ENCODE peak calls at places on chromosomes 7 and 10, in eight cellular contexts. One of them, this sample, is unnamed.

GRCh38 chr10:22997102-22997501 is 69.2 kb downstream of the ARMC3 start:
- DNase-seq in cardiac muscle cell: peak
- DNase-seq in WERI-Rb-1: peak
- DNase-seq in hepatocyte: no peak
- DNase-seq in effector memory CD4-positive, alpha-beta T cell: no peak
- DNase-seq in brain microvascular endothelial cell: peak
- DNase-seq in PC-3: no peak
- DNase-seq in colonic mucosa: no peak
- DNase-seq in this sample: no peak

GRCh38 chr10:26810435-26811026 is 50.2 kb downstream of the ABI1 start:
- DNase-seq in effector memory CD4-positive, alpha-beta T cell: no peak
- DNase-seq in hepatocyte: no peak
- DNase-seq in brain microvascular endothelial cell: no peak
- DNase-seq in colonic mucosa: no peak
- DNase-seq in cardiac muscle cell: no peak
- DNase-seq in PC-3: peak
- DNase-seq in WERI-Rb-1: no peak
- DNase-seq in this sample: no peak

GRCh38 chr7:138167222-138167621 is 91.0 kb downstream of the AKR1D1 start:
- DNase-seq in effector memory CD4-positive, alpha-beta T cell: no peak
- DNase-seq in PC-3: no peak
- DNase-seq in brain microvascular endothelial cell: no peak
- DNase-seq in hepatocyte: no peak
- DNase-seq in cardiac muscle cell: peak
- DNase-seq in WERI-Rb-1: no peak
- DNase-seq in colonic mucosa: no peak
- DNase-seq in this sample: no peak

GRCh38 chr7:117364204-117364755 is 41.4 kb upstream of the WNT2 start:
- DNase-seq in colonic mucosa: no peak
- DNase-seq in PC-3: no peak
- DNase-seq in effector memory CD4-positive, alpha-beta T cell: no peak
- DNase-seq in brain microvascular endothelial cell: no peak
- DNase-seq in cardiac muscle cell: no peak
- DNase-seq in hepatocyte: no peak
- DNase-seq in WERI-Rb-1: no peak
- DNase-seq in this sample: no peak

GRCh38 chr7:518630-519428 is 817 bp downstream of the PDGFA start:
- DNase-seq in colonic mucosa: peak
- DNase-seq in WERI-Rb-1: peak
- DNase-seq in cardiac muscle cell: peak
- DNase-seq in hepatocyte: peak
- DNase-seq in PC-3: peak
- DNase-seq in brain microvascular endothelial cell: peak
- DNase-seq in effector memory CD4-positive, alpha-beta T cell: no peak
- DNase-seq in this sample: no peak

GRCh38 chr7:81079736-81080135 is 160.9 kb upstream of the SEMA3C start:
- DNase-seq in brain microvascular endothelial cell: no peak
- DNase-seq in WERI-Rb-1: no peak
- DNase-seq in PC-3: no peak
- DNase-seq in colonic mucosa: no peak
- DNase-seq in cardiac muscle cell: no peak
- DNase-seq in effector memory CD4-positive, alpha-beta T cell: no peak
- DNase-seq in hepatocyte: no peak
- DNase-seq in this sample: no peak

GRCh38 chr7:16967174-16967868 is 85.5 kb upstream of the AGR3 start:
- DNase-seq in brain microvascular endothelial cell: no peak
- DNase-seq in hepatocyte: no peak
- DNase-seq in cardiac muscle cell: peak
- DNase-seq in effector memory CD4-positive, alpha-beta T cell: no peak
- DNase-seq in colonic mucosa: no peak
- DNase-seq in PC-3: no peak
- DNase-seq in WERI-Rb-1: no peak
- DNase-seq in this sample: no peak

GRCh38 chr10:114648368-114648767 is 9.7 kb downstream of the ABLIM1 start:
- DNase-seq in PC-3: peak
- DNase-seq in brain microvascular endothelial cell: peak
- DNase-seq in colonic mucosa: peak
- DNase-seq in WERI-Rb-1: no peak
- DNase-seq in cardiac muscle cell: peak
- DNase-seq in hepatocyte: peak
- DNase-seq in effector memory CD4-positive, alpha-beta T cell: no peak
- DNase-seq in this sample: no peak

GRCh38 chr7:151978616-151979015 is 22.4 kb downstream of the GALNTL5 start:
- DNase-seq in effector memory CD4-positive, alpha-beta T cell: no peak
- DNase-seq in PC-3: no peak
- DNase-seq in brain microvascular endothelial cell: no peak
- DNase-seq in WERI-Rb-1: no peak
- DNase-seq in colonic mucosa: no peak
- DNase-seq in hepatocyte: no peak
- DNase-seq in cardiac muscle cell: no peak
- DNase-seq in this sample: no peak

GRCh38 chr7:84297606-84298005 is 103.0 kb upstream of the SEMA3A start:
- DNase-seq in brain microvascular endothelial cell: no peak
- DNase-seq in effector memory CD4-positive, alpha-beta T cell: no peak
- DNase-seq in PC-3: no peak
- DNase-seq in WERI-Rb-1: no peak
- DNase-seq in cardiac muscle cell: no peak
- DNase-seq in hepatocyte: no peak
- DNase-seq in colonic mucosa: no peak
- DNase-seq in this sample: no peak

GRCh38 chr7:70764701-70765208 is 367.2 kb upstream of the GALNT17 start:
- DNase-seq in PC-3: no peak
- DNase-seq in WERI-Rb-1: no peak
- DNase-seq in brain microvascular endothelial cell: no peak
- DNase-seq in cardiac muscle cell: no peak
- DNase-seq in hepatocyte: no peak
- DNase-seq in effector memory CD4-positive, alpha-beta T cell: no peak
- DNase-seq in colonic mucosa: no peak
- DNase-seq in this sample: peak

GRCh38 chr7:111756687-111757178 is 194.4 kb upstream of the IMMP2L start:
- DNase-seq in brain microvascular endothelial cell: no peak
- DNase-seq in colonic mucosa: peak
- DNase-seq in effector memory CD4-positive, alpha-beta T cell: no peak
- DNase-seq in cardiac muscle cell: peak
- DNase-seq in PC-3: no peak
- DNase-seq in WERI-Rb-1: no peak
- DNase-seq in hepatocyte: peak
- DNase-seq in this sample: no peak

GRCh38 chr7:33873981-33874750 is 31.2 kb upstream of the BMPER start:
- DNase-seq in PC-3: peak
- DNase-seq in cardiac muscle cell: peak
- DNase-seq in colonic mucosa: no peak
- DNase-seq in hepatocyte: no peak
- DNase-seq in brain microvascular endothelial cell: peak
- DNase-seq in WERI-Rb-1: no peak
- DNase-seq in effector memory CD4-positive, alpha-beta T cell: no peak
- DNase-seq in this sample: no peak

GRCh38 chr10:56466005-56466404 is 104.9 kb upstream of the ZWINT start:
- DNase-seq in effector memory CD4-positive, alpha-beta T cell: no peak
- DNase-seq in hepatocyte: no peak
- DNase-seq in colonic mucosa: no peak
- DNase-seq in WERI-Rb-1: no peak
- DNase-seq in brain microvascular endothelial cell: no peak
- DNase-seq in cardiac muscle cell: no peak
- DNase-seq in PC-3: no peak
- DNase-seq in this sample: no peak

GRCh38 chr10:121405096-121405495 is 193.1 kb downstream of the FGFR2 start:
- DNase-seq in brain microvascular endothelial cell: no peak
- DNase-seq in PC-3: no peak
- DNase-seq in hepatocyte: no peak
- DNase-seq in effector memory CD4-positive, alpha-beta T cell: no peak
- DNase-seq in cardiac muscle cell: peak
- DNase-seq in WERI-Rb-1: no peak
- DNase-seq in colonic mucosa: no peak
- DNase-seq in this sample: no peak

GRCh38 chr10:71753960-71754505 is 19.3 kb downstream of the VSIR start:
- DNase-seq in WERI-Rb-1: no peak
- DNase-seq in brain microvascular endothelial cell: no peak
- DNase-seq in cardiac muscle cell: no peak
- DNase-seq in PC-3: no peak
- DNase-seq in effector memory CD4-positive, alpha-beta T cell: no peak
- DNase-seq in colonic mucosa: no peak
- DNase-seq in hepatocyte: no peak
- DNase-seq in this sample: no peak

GRCh38 chr10:115129752-115130151 is 36.6 kb downstream of the ATRNL1 start:
- DNase-seq in brain microvascular endothelial cell: no peak
- DNase-seq in WERI-Rb-1: no peak
- DNase-seq in PC-3: peak
- DNase-seq in effector memory CD4-positive, alpha-beta T cell: no peak
- DNase-seq in cardiac muscle cell: peak
- DNase-seq in hepatocyte: peak
- DNase-seq in colonic mucosa: no peak
- DNase-seq in this sample: peak

GRCh38 chr7:138151731-138152577 is 75.7 kb downstream of the AKR1D1 start:
- DNase-seq in effector memory CD4-positive, alpha-beta T cell: no peak
- DNase-seq in colonic mucosa: no peak
- DNase-seq in hepatocyte: no peak
- DNase-seq in WERI-Rb-1: no peak
- DNase-seq in brain microvascular endothelial cell: no peak
- DNase-seq in PC-3: peak
- DNase-seq in cardiac muscle cell: peak
- DNase-seq in this sample: no peak

GRCh38 chr7:21939858-21940322 is 5.8 kb downstream of the CDCA7L start:
- DNase-seq in brain microvascular endothelial cell: no peak
- DNase-seq in effector memory CD4-positive, alpha-beta T cell: no peak
- DNase-seq in PC-3: no peak
- DNase-seq in colonic mucosa: no peak
- DNase-seq in hepatocyte: no peak
- DNase-seq in cardiac muscle cell: no peak
- DNase-seq in WERI-Rb-1: no peak
- DNase-seq in this sample: no peak

GRCh38 chr7:21939136-21939857 is 6.4 kb downstream of the CDCA7L start:
- DNase-seq in hepatocyte: no peak
- DNase-seq in cardiac muscle cell: peak
- DNase-seq in brain microvascular endothelial cell: no peak
- DNase-seq in WERI-Rb-1: no peak
- DNase-seq in PC-3: peak
- DNase-seq in effector memory CD4-positive, alpha-beta T cell: no peak
- DNase-seq in colonic mucosa: no peak
- DNase-seq in this sample: no peak

GRCh38 chr7:21943436-21943835 is 2.3 kb downstream of the CDCA7L start:
- DNase-seq in hepatocyte: no peak
- DNase-seq in effector memory CD4-positive, alpha-beta T cell: no peak
- DNase-seq in PC-3: no peak
- DNase-seq in colonic mucosa: no peak
- DNase-seq in brain microvascular endothelial cell: no peak
- DNase-seq in cardiac muscle cell: no peak
- DNase-seq in WERI-Rb-1: no peak
- DNase-seq in this sample: no peak

GRCh38 chr7:21942955-21943354 is 2.7 kb downstream of the CDCA7L start:
- DNase-seq in effector memory CD4-positive, alpha-beta T cell: no peak
- DNase-seq in colonic mucosa: no peak
- DNase-seq in WERI-Rb-1: no peak
- DNase-seq in PC-3: peak
- DNase-seq in cardiac muscle cell: no peak
- DNase-seq in hepatocyte: no peak
- DNase-seq in brain microvascular endothelial cell: no peak
- DNase-seq in this sample: no peak

DNA sequence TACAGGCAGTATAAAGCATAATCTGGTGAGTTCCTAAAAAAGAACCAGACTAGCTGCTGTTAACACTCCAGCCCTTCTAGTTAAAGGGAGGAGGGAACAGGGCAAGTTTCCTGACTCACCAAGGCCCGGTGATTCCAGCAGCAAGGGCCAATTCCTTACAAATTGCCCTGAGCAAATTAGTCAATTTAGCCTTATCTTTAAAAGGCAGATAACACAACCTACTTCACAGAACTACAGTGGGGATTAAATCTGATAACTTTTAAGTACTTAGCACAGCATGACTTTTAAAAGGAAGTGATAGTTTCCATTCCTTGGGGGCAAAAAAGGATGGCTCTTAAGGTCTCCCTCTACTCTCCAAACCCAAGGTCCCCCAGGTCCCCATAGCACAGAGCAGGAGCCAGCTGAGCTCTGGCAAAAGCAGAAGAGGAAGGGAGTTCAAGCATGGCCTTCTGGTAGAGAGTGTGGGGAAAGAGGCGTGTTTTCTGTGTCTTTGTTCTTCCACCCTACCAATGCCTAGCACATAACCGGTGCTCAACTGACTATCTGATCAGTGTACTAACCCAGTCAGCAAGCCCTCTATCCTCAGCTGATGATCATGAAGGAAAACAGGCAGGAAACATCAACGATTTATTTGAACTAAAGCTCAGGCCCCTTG is 4.0 kb downstream of the CDCA7L start:
- DNase-seq in cardiac muscle cell: peak
- DNase-seq in brain microvascular endothelial cell: no peak
- DNase-seq in colonic mucosa: no peak
- DNase-seq in effector memory CD4-positive, alpha-beta T cell: no peak
- DNase-seq in PC-3: peak
- DNase-seq in hepatocyte: peak
- DNase-seq in WERI-Rb-1: no peak
- DNase-seq in this sample: peak
- H3K4me3 ChIP-seq in cardiac muscle cell: no peak
- H3K4me3 ChIP-seq in brain microvascular endothelial cell: no peak
- H3K4me3 ChIP-seq in colonic mucosa: no peak
- H3K4me3 ChIP-seq in effector memory CD4-positive, alpha-beta T cell: no peak
- H3K4me3 ChIP-seq in PC-3: no peak
- H3K4me3 ChIP-seq in hepatocyte: no peak
- H3K4me3 ChIP-seq in WERI-Rb-1: no peak
- H3K4me3 ChIP-seq in this sample: peak

DNA sequence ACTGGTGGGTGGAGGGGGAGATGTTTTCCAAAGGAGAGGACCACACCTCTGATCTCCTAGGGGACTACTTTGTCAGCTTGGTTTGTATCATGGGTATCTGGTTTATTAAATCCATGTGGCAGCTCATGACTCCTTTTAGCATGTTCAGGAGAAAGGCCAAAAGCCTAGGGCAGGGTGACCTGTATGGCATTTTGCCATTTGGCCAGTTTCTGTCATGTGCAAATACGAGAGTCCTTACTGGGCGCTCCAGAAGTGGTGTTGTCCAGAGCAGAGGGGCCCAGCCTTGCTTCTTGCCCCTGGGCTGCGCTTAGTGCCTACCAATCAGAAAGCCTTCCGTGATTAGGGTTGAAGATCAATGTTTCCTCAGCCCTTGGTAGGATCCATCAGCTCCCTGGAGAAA is 31.0 kb downstream of the ADRA2A start:
- DNase-seq in effector memory CD4-positive, alpha-beta T cell: no peak
- DNase-seq in WERI-Rb-1: no peak
- DNase-seq in colonic mucosa: no peak
- DNase-seq in cardiac muscle cell: no peak
- DNase-seq in hepatocyte: no peak
- DNase-seq in brain microvascular endothelial cell: no peak
- DNase-seq in PC-3: no peak
- DNase-seq in this sample: no peak
- H3K27ac ChIP-seq in effector memory CD4-positive, alpha-beta T cell: no peak
- H3K27ac ChIP-seq in WERI-Rb-1: no peak
- H3K27ac ChIP-seq in colonic mucosa: no peak
- H3K27ac ChIP-seq in cardiac muscle cell: no peak
- H3K27ac ChIP-seq in hepatocyte: no peak
- H3K27ac ChIP-seq in brain microvascular endothelial cell: no peak
- H3K27ac ChIP-seq in PC-3: no peak
- H3K27ac ChIP-seq in this sample: no peak

GRCh38 chr10:30579554-30579953 is 50.0 kb downstream of the LYZL2 start:
- DNase-seq in brain microvascular endothelial cell: no peak
- DNase-seq in effector memory CD4-positive, alpha-beta T cell: no peak
- DNase-seq in WERI-Rb-1: peak
- DNase-seq in colonic mucosa: no peak
- DNase-seq in PC-3: no peak
- DNase-seq in hepatocyte: peak
- DNase-seq in cardiac muscle cell: no peak
- DNase-seq in this sample: no peak
- H3K4me3 ChIP-seq in brain microvascular endothelial cell: no peak
- H3K4me3 ChIP-seq in effector memory CD4-positive, alpha-beta T cell: no peak
- H3K4me3 ChIP-seq in WERI-Rb-1: no peak
- H3K4me3 ChIP-seq in colonic mucosa: no peak
- H3K4me3 ChIP-seq in PC-3: no peak
- H3K4me3 ChIP-seq in hepatocyte: no peak
- H3K4me3 ChIP-seq in cardiac muscle cell: no peak
- H3K4me3 ChIP-seq in this sample: no peak

GRCh38 chr10:33336606-33337334 is 2.3 kb upstream of the NRP1 start:
- DNase-seq in PC-3: peak
- DNase-seq in effector memory CD4-positive, alpha-beta T cell: no peak
- DNase-seq in brain microvascular endothelial cell: peak
- DNase-seq in colonic mucosa: peak
- DNase-seq in WERI-Rb-1: peak
- DNase-seq in hepatocyte: peak
- DNase-seq in cardiac muscle cell: peak
- DNase-seq in this sample: no peak
- H3K27ac ChIP-seq in PC-3: peak
- H3K27ac ChIP-seq in effector memory CD4-positive, alpha-beta T cell: no peak
- H3K27ac ChIP-seq in brain microvascular endothelial cell: peak
- H3K27ac ChIP-seq in colonic mucosa: peak
- H3K27ac ChIP-seq in WERI-Rb-1: no peak
- H3K27ac ChIP-seq in hepatocyte: peak
- H3K27ac ChIP-seq in cardiac muscle cell: peak
- H3K27ac ChIP-seq in this sample: no peak